ENCODE peak calls at places on chromosomes 11 and 22, in five cellular contexts. X, F, M, P and Z are unnamed samples.

GRCh38 chr11:83319346-83319745 is 33.2 kb upstream of the CCDC90B start:
- DNase-seq in F (no peak), M (no peak), P (no peak), X (no peak), Z (no peak)

GRCh38 chr11:96969251-96969650 is 579.4 kb downstream of the JRKL start:
- DNase-seq in M (no peak), X (no peak), F (no peak), P (no peak), Z (no peak)

GRCh38 chr22:26547426-26547825 is 35.2 kb upstream of the TFIP11 start:
- DNase-seq in P (no peak), X (no peak), F (no peak), M (no peak), Z (no peak)

GRCh38 chr11:114209904-114210303 is 86.3 kb upstream of the NNMT start:
- DNase-seq in F (no peak), M (no peak), P (no peak), X (no peak), Z (no peak)

GRCh38 chr11:1008001-1008400 is 28.5 kb downstream of the MUC6 start:
- DNase-seq in P (no peak), X (no peak), F (no peak), M (no peak), Z (no peak)

GRCh38 chr11:124801014-124801413 is 808 bp upstream of the MSANTD2 start:
- DNase-seq in X (no peak), P (peak; percentile 8), M (no peak), F (no peak), Z (no peak)

GRCh38 chr11:44901782-44902181 is 48.9 kb downstream of the TP53I11 start:
- DNase-seq in F (no peak), M (no peak), P (no peak), X (no peak), Z (no peak)

GRCh38 chr11:30914143-30914762 is 328.1 kb upstream of the MPPED2 start:
- DNase-seq in F (peak; percentile 6), X (peak; percentile 15), P (peak; percentile 62), M (no peak), Z (peak; percentile 79)

GRCh38 chr11:60905551-60906113 is 753 bp downstream of the PRPF19 start:
- DNase-seq in X (no peak), P (peak; percentile 60), F (peak; percentile 42), M (no peak), Z (peak; percentile 30)

GRCh38 chr22:19407649-19408606 is 23.6 kb downstream of the HIRA start:
- DNase-seq in P (peak; percentile 76), X (no peak), F (peak; percentile 90), M (no peak), Z (no peak)

GRCh38 chr22:41822289-41823057 is 10.4 kb upstream of the SREBF2 start:
- DNase-seq in M (peak; percentile 47), F (peak; percentile 38), X (peak; percentile 62), P (peak; percentile 45), Z (no peak)

GRCh38 chr22:49571326-49571725 is 256.3 kb downstream of the BRD1 start:
- DNase-seq in X (no peak), M (no peak), F (no peak), P (no peak), Z (no peak)

GRCh38 chr22:49548356-49549202 is 279.1 kb downstream of the BRD1 start:
- DNase-seq in F (no peak), M (no peak), X (no peak), P (no peak), Z (no peak)

GRCh38 chr11:134207538-134208239 is 16.1 kb downstream of the NCAPD3 start:
- DNase-seq in P (no peak), F (no peak), M (no peak), X (no peak), Z (peak; percentile 63)

GRCh38 chr11:66056541-66056940 is 4.4 kb downstream of the SF3B2 start:
- DNase-seq in F (no peak), P (no peak), X (no peak), M (no peak), Z (no peak)

GRCh38 chr11:488992-489391 is 18.1 kb downstream of the RNH1 start:
- DNase-seq in P (no peak), X (no peak), M (no peak), F (no peak), Z (no peak)

GRCh38 chr11:35511666-35512065 is 13.8 kb downstream of the PAMR1 start:
- DNase-seq in M (no peak), X (no peak), P (no peak), F (no peak), Z (no peak)

GRCh38 chr22:47177334-47177815 is 414.9 kb downstream of the TBC1D22A start:
- DNase-seq in X (no peak), F (no peak), P (no peak), M (no peak), Z (no peak)

GRCh38 chr22:25146906-25147754 is 52.5 kb upstream of the CRYBB3 start:
- DNase-seq in M (no peak), X (no peak), F (no peak), P (no peak), Z (no peak)

GRCh38 chr22:42358643-42359558 is 73.3 kb downstream of the NFAM1 start:
- DNase-seq in F (no peak), X (no peak), P (no peak), M (no peak), Z (no peak)

GRCh38 chr11:105100976-105101630 is 38.5 kb downstream of the CARD18 start:
- DNase-seq in P (no peak), X (no peak), M (no peak), F (no peak), Z (no peak)

GRCh38 chr11:105106140-105106539 is 33.4 kb downstream of the CARD18 start:
- DNase-seq in X (no peak), M (no peak), P (no peak), F (no peak), Z (no peak)

DNA sequence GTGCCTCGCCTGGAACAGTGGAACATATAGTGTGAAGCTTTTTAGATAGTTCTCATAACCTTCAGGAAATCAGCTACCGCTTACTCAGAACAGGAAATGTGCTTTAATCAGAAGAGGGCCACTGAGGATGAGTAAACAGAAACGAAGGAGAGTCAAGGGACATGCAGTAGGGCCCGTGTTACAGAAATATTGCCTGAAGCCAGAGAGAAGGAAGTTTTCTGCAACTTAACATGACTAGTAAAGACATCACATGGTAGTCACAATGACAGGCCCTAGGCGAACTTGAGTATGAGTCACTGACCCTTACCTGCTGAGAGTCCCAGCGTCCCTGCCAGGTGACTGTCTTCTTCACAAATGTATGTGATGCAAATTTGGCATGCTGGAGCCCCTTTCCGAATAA is 39.4 kb downstream of the CARD18 start:
- DNase-seq in M (no peak), P (no peak), F (no peak), X (no peak), Z (no peak)
- TF ChIP-seq JUND in M (no peak), P (no peak), F (no peak), X (no peak), Z (no peak)

GRCh38 chr22:27801616-27802388 is at the start of gene MN1:
- DNase-seq in X (no peak), P (peak; percentile 89), F (no peak), M (no peak), Z (peak; percentile 36)
- TF ChIP-seq JUND in X (no peak), P (no peak), F (no peak), M (no peak), Z (no peak)

GRCh38 chr11:107472966-107473365 is 15.3 kb upstream of the CWF19L2 start:
- DNase-seq in M (no peak), F (no peak), P (no peak), X (no peak), Z (no peak)

GRCh38 chr11:107473797-107474196 is 16.2 kb upstream of the CWF19L2 start:
- DNase-seq in F (no peak), P (no peak), M (no peak), X (no peak), Z (no peak)

GRCh38 chr11:107467754-107468153 is 10.1 kb upstream of the CWF19L2 start:
- DNase-seq in X (no peak), M (no peak), F (no peak), P (no peak), Z (no peak)

DNA sequence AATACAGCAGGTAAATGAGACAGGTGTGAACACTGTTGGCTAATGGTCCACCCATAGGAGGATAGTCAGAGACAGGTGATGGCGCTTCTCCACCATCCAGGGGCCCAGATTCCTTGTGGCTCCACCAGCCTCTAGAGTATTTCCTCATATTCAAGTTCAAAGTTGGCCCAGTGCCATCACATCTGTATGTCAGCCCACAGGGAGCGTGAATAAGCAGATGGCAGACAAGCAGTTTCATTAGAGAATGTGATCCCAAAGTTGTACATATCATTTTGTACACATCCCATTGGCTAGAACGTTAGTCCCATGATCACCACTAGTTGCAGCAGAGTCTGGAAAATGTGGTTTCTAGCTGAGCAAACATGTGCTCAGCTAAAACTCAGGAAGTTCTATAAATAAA is 11.0 kb upstream of the CWF19L2 start:
- DNase-seq in M (no peak), X (no peak), P (peak; percentile 18), F (peak; percentile 18), Z (no peak)
- TF ChIP-seq JUND in M (no peak), X (no peak), P (no peak), F (no peak), Z (no peak)

GRCh38 chr11:29161216-29161615 is 855.6 kb downstream of the KCNA4 start:
- DNase-seq in M (no peak), F (no peak), P (no peak), X (no peak), Z (no peak)

GRCh38 chr11:29162490-29162889 is 854.3 kb downstream of the KCNA4 start:
- DNase-seq in P (no peak), F (no peak), X (no peak), M (no peak), Z (no peak)

GRCh38 chr11:29159552-29160465 is 857.0 kb downstream of the KCNA4 start:
- DNase-seq in X (peak; percentile 31), P (peak; percentile 10), M (no peak), F (peak; percentile 6), Z (peak; percentile 57)
- TF ChIP-seq JUND in X (no peak), P (no peak), M (no peak), F (no peak), Z (no peak)

GRCh38 chr11:13141731-13142724 is 132.9 kb downstream of the RASSF10 start:
- DNase-seq in X (no peak), F (no peak), M (no peak), P (no peak), Z (no peak)
- TF ChIP-seq JUND in X (no peak), F (no peak), M (no peak), P (no peak), Z (no peak)

GRCh38 chr11:111305403-111305802 is 7.1 kb downstream of the POU2AF3 start:
- DNase-seq in M (no peak), P (no peak), X (no peak), F (no peak), Z (peak; percentile 62)
- TF ChIP-seq JUND in M (no peak), P (no peak), X (no peak), F (no peak), Z (no peak)